ENCODE peak calls at places on chromosome X, in ten cellular contexts. One of them, this sample, is unnamed.

GRCh38 chrX:44431206-44431605 is 87.7 kb upstream of the EFHC2 start:
- DNase-seq in Karpas-422: no peak
- DNase-seq in NCI-H2081: no peak
- DNase-seq in stimulated activated CD8-positive, alpha-beta memory T cell treated with anti-CD3 and anti-CD28 coated beads, Interleukin-12 subunit alpha, Interleukin-12 subunit beta, amount 100 ng/mL, for 1 hour: no peak
- DNase-seq in T-helper 2 cell: no peak
- DNase-seq in NCI-H748 treated with DMSO at 0.1 percent for 48 hours: no peak
- DNase-seq in mesendoderm: no peak
- DNase-seq in dorsolateral prefrontal cortex: no peak
- DNase-seq in activated CD8-positive, alpha-beta memory T cell treated with anti-CD3 and anti-CD28 coated beads for 1 hour: no peak
- DNase-seq in cardiac muscle cell: no peak
- DNase-seq in this sample: no peak

GRCh38 chrX:9180623-9181022 is 146.7 kb upstream of the FAM9B start:
- DNase-seq in Karpas-422: no peak
- DNase-seq in NCI-H748 treated with DMSO at 0.1 percent for 48 hours: no peak
- DNase-seq in stimulated activated CD8-positive, alpha-beta memory T cell treated with anti-CD3 and anti-CD28 coated beads, Interleukin-12 subunit alpha, Interleukin-12 subunit beta, amount 100 ng/mL, for 1 hour: no peak
- DNase-seq in cardiac muscle cell: no peak
- DNase-seq in activated CD8-positive, alpha-beta memory T cell treated with anti-CD3 and anti-CD28 coated beads for 1 hour: no peak
- DNase-seq in T-helper 2 cell: no peak
- DNase-seq in mesendoderm: peak
- DNase-seq in dorsolateral prefrontal cortex: no peak
- DNase-seq in NCI-H2081: no peak
- DNase-seq in this sample: no peak

GRCh38 chrX:109632906-109633504 is 8.0 kb upstream of the KCNE5 start:
- DNase-seq in NCI-H2081: peak
- DNase-seq in activated CD8-positive, alpha-beta memory T cell treated with anti-CD3 and anti-CD28 coated beads for 1 hour: no peak
- DNase-seq in Karpas-422: no peak
- DNase-seq in dorsolateral prefrontal cortex: no peak
- DNase-seq in NCI-H748 treated with DMSO at 0.1 percent for 48 hours: no peak
- DNase-seq in T-helper 2 cell: no peak
- DNase-seq in stimulated activated CD8-positive, alpha-beta memory T cell treated with anti-CD3 and anti-CD28 coated beads, Interleukin-12 subunit alpha, Interleukin-12 subunit beta, amount 100 ng/mL, for 1 hour: no peak
- DNase-seq in cardiac muscle cell: peak
- DNase-seq in mesendoderm: peak
- DNase-seq in this sample: no peak

GRCh38 chrX:52544147-52544840 is 27.4 kb upstream of the XAGE1B start:
- DNase-seq in dorsolateral prefrontal cortex: no peak
- DNase-seq in mesendoderm: no peak
- DNase-seq in cardiac muscle cell: no peak
- DNase-seq in stimulated activated CD8-positive, alpha-beta memory T cell treated with anti-CD3 and anti-CD28 coated beads, Interleukin-12 subunit alpha, Interleukin-12 subunit beta, amount 100 ng/mL, for 1 hour: no peak
- DNase-seq in T-helper 2 cell: no peak
- DNase-seq in Karpas-422: no peak
- DNase-seq in activated CD8-positive, alpha-beta memory T cell treated with anti-CD3 and anti-CD28 coated beads for 1 hour: no peak
- DNase-seq in NCI-H748 treated with DMSO at 0.1 percent for 48 hours: no peak
- DNase-seq in NCI-H2081: no peak
- DNase-seq in this sample: no peak

GRCh38 chrX:154396948-154397887 is 959 bp upstream of the RPL10 start:
- DNase-seq in stimulated activated CD8-positive, alpha-beta memory T cell treated with anti-CD3 and anti-CD28 coated beads, Interleukin-12 subunit alpha, Interleukin-12 subunit beta, amount 100 ng/mL, for 1 hour: no peak
- DNase-seq in dorsolateral prefrontal cortex: peak
- DNase-seq in mesendoderm: peak
- DNase-seq in T-helper 2 cell: peak
- DNase-seq in Karpas-422: peak
- DNase-seq in cardiac muscle cell: peak
- DNase-seq in NCI-H748 treated with DMSO at 0.1 percent for 48 hours: peak
- DNase-seq in NCI-H2081: peak
- DNase-seq in activated CD8-positive, alpha-beta memory T cell treated with anti-CD3 and anti-CD28 coated beads for 1 hour: no peak
- DNase-seq in this sample: no peak

GRCh38 chrX:4708970-4709760 is 995.7 kb upstream of the PRKX start:
- DNase-seq in NCI-H2081: no peak
- DNase-seq in activated CD8-positive, alpha-beta memory T cell treated with anti-CD3 and anti-CD28 coated beads for 1 hour: no peak
- DNase-seq in cardiac muscle cell: no peak
- DNase-seq in NCI-H748 treated with DMSO at 0.1 percent for 48 hours: peak
- DNase-seq in stimulated activated CD8-positive, alpha-beta memory T cell treated with anti-CD3 and anti-CD28 coated beads, Interleukin-12 subunit alpha, Interleukin-12 subunit beta, amount 100 ng/mL, for 1 hour: no peak
- DNase-seq in dorsolateral prefrontal cortex: no peak
- DNase-seq in T-helper 2 cell: no peak
- DNase-seq in Karpas-422: no peak
- DNase-seq in mesendoderm: peak
- DNase-seq in this sample: no peak

GRCh38 chrX:57417827-57418226 is 131.3 kb downstream of the FAAH2 start:
- DNase-seq in T-helper 2 cell: no peak
- DNase-seq in NCI-H2081: no peak
- DNase-seq in stimulated activated CD8-positive, alpha-beta memory T cell treated with anti-CD3 and anti-CD28 coated beads, Interleukin-12 subunit alpha, Interleukin-12 subunit beta, amount 100 ng/mL, for 1 hour: no peak
- DNase-seq in NCI-H748 treated with DMSO at 0.1 percent for 48 hours: no peak
- DNase-seq in dorsolateral prefrontal cortex: no peak
- DNase-seq in mesendoderm: no peak
- DNase-seq in Karpas-422: no peak
- DNase-seq in activated CD8-positive, alpha-beta memory T cell treated with anti-CD3 and anti-CD28 coated beads for 1 hour: no peak
- DNase-seq in cardiac muscle cell: no peak
- DNase-seq in this sample: no peak

GRCh38 chrX:50075630-50076349 is 125.0 kb downstream of the AKAP4 start:
- DNase-seq in NCI-H2081: no peak
- DNase-seq in mesendoderm: no peak
- DNase-seq in NCI-H748 treated with DMSO at 0.1 percent for 48 hours: no peak
- DNase-seq in T-helper 2 cell: no peak
- DNase-seq in stimulated activated CD8-positive, alpha-beta memory T cell treated with anti-CD3 and anti-CD28 coated beads, Interleukin-12 subunit alpha, Interleukin-12 subunit beta, amount 100 ng/mL, for 1 hour: no peak
- DNase-seq in cardiac muscle cell: no peak
- DNase-seq in Karpas-422: no peak
- DNase-seq in dorsolateral prefrontal cortex: no peak
- DNase-seq in activated CD8-positive, alpha-beta memory T cell treated with anti-CD3 and anti-CD28 coated beads for 1 hour: no peak
- DNase-seq in this sample: no peak

GRCh38 chrX:10350991-10351390 is 194.2 kb downstream of the CLCN4 start:
- DNase-seq in NCI-H2081: no peak
- DNase-seq in NCI-H748 treated with DMSO at 0.1 percent for 48 hours: no peak
- DNase-seq in T-helper 2 cell: no peak
- DNase-seq in Karpas-422: no peak
- DNase-seq in dorsolateral prefrontal cortex: no peak
- DNase-seq in cardiac muscle cell: no peak
- DNase-seq in stimulated activated CD8-positive, alpha-beta memory T cell treated with anti-CD3 and anti-CD28 coated beads, Interleukin-12 subunit alpha, Interleukin-12 subunit beta, amount 100 ng/mL, for 1 hour: no peak
- DNase-seq in mesendoderm: no peak
- DNase-seq in activated CD8-positive, alpha-beta memory T cell treated with anti-CD3 and anti-CD28 coated beads for 1 hour: no peak
- DNase-seq in this sample: no peak

GRCh38 chrX:22366166-22366702 is 93.5 kb downstream of the CBLL2 start:
- DNase-seq in activated CD8-positive, alpha-beta memory T cell treated with anti-CD3 and anti-CD28 coated beads for 1 hour: no peak
- DNase-seq in dorsolateral prefrontal cortex: no peak
- DNase-seq in NCI-H748 treated with DMSO at 0.1 percent for 48 hours: no peak
- DNase-seq in NCI-H2081: no peak
- DNase-seq in mesendoderm: no peak
- DNase-seq in T-helper 2 cell: no peak
- DNase-seq in cardiac muscle cell: no peak
- DNase-seq in Karpas-422: no peak
- DNase-seq in stimulated activated CD8-positive, alpha-beta memory T cell treated with anti-CD3 and anti-CD28 coated beads, Interleukin-12 subunit alpha, Interleukin-12 subunit beta, amount 100 ng/mL, for 1 hour: no peak
- DNase-seq in this sample: no peak

GRCh38 chrX:133812382-133812781 is 173.0 kb downstream of the GPC3 start:
- DNase-seq in Karpas-422: no peak
- DNase-seq in T-helper 2 cell: no peak
- DNase-seq in NCI-H748 treated with DMSO at 0.1 percent for 48 hours: no peak
- DNase-seq in stimulated activated CD8-positive, alpha-beta memory T cell treated with anti-CD3 and anti-CD28 coated beads, Interleukin-12 subunit alpha, Interleukin-12 subunit beta, amount 100 ng/mL, for 1 hour: no peak
- DNase-seq in activated CD8-positive, alpha-beta memory T cell treated with anti-CD3 and anti-CD28 coated beads for 1 hour: no peak
- DNase-seq in NCI-H2081: no peak
- DNase-seq in mesendoderm: no peak
- DNase-seq in cardiac muscle cell: peak
- DNase-seq in dorsolateral prefrontal cortex: no peak
- DNase-seq in this sample: no peak

GRCh38 chrX:48025561-48025960 is 18.8 kb downstream of the SPACA5 start:
- DNase-seq in stimulated activated CD8-positive, alpha-beta memory T cell treated with anti-CD3 and anti-CD28 coated beads, Interleukin-12 subunit alpha, Interleukin-12 subunit beta, amount 100 ng/mL, for 1 hour: no peak
- DNase-seq in activated CD8-positive, alpha-beta memory T cell treated with anti-CD3 and anti-CD28 coated beads for 1 hour: no peak
- DNase-seq in cardiac muscle cell: peak
- DNase-seq in dorsolateral prefrontal cortex: no peak
- DNase-seq in T-helper 2 cell: no peak
- DNase-seq in NCI-H2081: peak
- DNase-seq in NCI-H748 treated with DMSO at 0.1 percent for 48 hours: peak
- DNase-seq in mesendoderm: peak
- DNase-seq in Karpas-422: peak
- DNase-seq in this sample: peak

GRCh38 chrX:776529-777230 is 146.1 kb downstream of the SHOX start:
- DNase-seq in NCI-H748 treated with DMSO at 0.1 percent for 48 hours: no peak
- DNase-seq in cardiac muscle cell: no peak
- DNase-seq in T-helper 2 cell: no peak
- DNase-seq in mesendoderm: no peak
- DNase-seq in stimulated activated CD8-positive, alpha-beta memory T cell treated with anti-CD3 and anti-CD28 coated beads, Interleukin-12 subunit alpha, Interleukin-12 subunit beta, amount 100 ng/mL, for 1 hour: no peak
- DNase-seq in dorsolateral prefrontal cortex: no peak
- DNase-seq in Karpas-422: no peak
- DNase-seq in activated CD8-positive, alpha-beta memory T cell treated with anti-CD3 and anti-CD28 coated beads for 1 hour: no peak
- DNase-seq in NCI-H2081: no peak
- DNase-seq in this sample: no peak

GRCh38 chrX:144601010-144601409 is 646.3 kb upstream of the SPANXN1 start:
- DNase-seq in NCI-H748 treated with DMSO at 0.1 percent for 48 hours: no peak
- DNase-seq in NCI-H2081: no peak
- DNase-seq in Karpas-422: no peak
- DNase-seq in activated CD8-positive, alpha-beta memory T cell treated with anti-CD3 and anti-CD28 coated beads for 1 hour: no peak
- DNase-seq in dorsolateral prefrontal cortex: no peak
- DNase-seq in T-helper 2 cell: no peak
- DNase-seq in cardiac muscle cell: no peak
- DNase-seq in mesendoderm: no peak
- DNase-seq in stimulated activated CD8-positive, alpha-beta memory T cell treated with anti-CD3 and anti-CD28 coated beads, Interleukin-12 subunit alpha, Interleukin-12 subunit beta, amount 100 ng/mL, for 1 hour: no peak
- DNase-seq in this sample: no peak

GRCh38 chrX:40055495-40055894 is 42.3 kb downstream of the BCOR start:
- DNase-seq in cardiac muscle cell: no peak
- DNase-seq in mesendoderm: no peak
- DNase-seq in Karpas-422: no peak
- DNase-seq in NCI-H2081: no peak
- DNase-seq in dorsolateral prefrontal cortex: no peak
- DNase-seq in T-helper 2 cell: no peak
- DNase-seq in activated CD8-positive, alpha-beta memory T cell treated with anti-CD3 and anti-CD28 coated beads for 1 hour: no peak
- DNase-seq in stimulated activated CD8-positive, alpha-beta memory T cell treated with anti-CD3 and anti-CD28 coated beads, Interleukin-12 subunit alpha, Interleukin-12 subunit beta, amount 100 ng/mL, for 1 hour: no peak
- DNase-seq in NCI-H748 treated with DMSO at 0.1 percent for 48 hours: no peak
- DNase-seq in this sample: no peak

GRCh38 chrX:153245288-153245731 is 66.2 kb downstream of the MAGEA1 start:
- DNase-seq in T-helper 2 cell: no peak
- DNase-seq in stimulated activated CD8-positive, alpha-beta memory T cell treated with anti-CD3 and anti-CD28 coated beads, Interleukin-12 subunit alpha, Interleukin-12 subunit beta, amount 100 ng/mL, for 1 hour: no peak
- DNase-seq in Karpas-422: no peak
- DNase-seq in activated CD8-positive, alpha-beta memory T cell treated with anti-CD3 and anti-CD28 coated beads for 1 hour: no peak
- DNase-seq in mesendoderm: peak
- DNase-seq in NCI-H2081: no peak
- DNase-seq in cardiac muscle cell: peak
- DNase-seq in dorsolateral prefrontal cortex: no peak
- DNase-seq in NCI-H748 treated with DMSO at 0.1 percent for 48 hours: peak
- DNase-seq in this sample: no peak

GRCh38 chrX:118566359-118566758 is 70.7 kb downstream of the DOCK11 start:
- DNase-seq in dorsolateral prefrontal cortex: no peak
- DNase-seq in NCI-H748 treated with DMSO at 0.1 percent for 48 hours: no peak
- DNase-seq in activated CD8-positive, alpha-beta memory T cell treated with anti-CD3 and anti-CD28 coated beads for 1 hour: no peak
- DNase-seq in T-helper 2 cell: no peak
- DNase-seq in Karpas-422: no peak
- DNase-seq in NCI-H2081: no peak
- DNase-seq in cardiac muscle cell: no peak
- DNase-seq in stimulated activated CD8-positive, alpha-beta memory T cell treated with anti-CD3 and anti-CD28 coated beads, Interleukin-12 subunit alpha, Interleukin-12 subunit beta, amount 100 ng/mL, for 1 hour: no peak
- DNase-seq in mesendoderm: no peak
- DNase-seq in this sample: no peak

GRCh38 chrX:104750146-104750699 is 184.2 kb downstream of the IL1RAPL2 start:
- DNase-seq in activated CD8-positive, alpha-beta memory T cell treated with anti-CD3 and anti-CD28 coated beads for 1 hour: no peak
- DNase-seq in Karpas-422: no peak
- DNase-seq in dorsolateral prefrontal cortex: no peak
- DNase-seq in NCI-H2081: no peak
- DNase-seq in NCI-H748 treated with DMSO at 0.1 percent for 48 hours: no peak
- DNase-seq in cardiac muscle cell: peak
- DNase-seq in mesendoderm: no peak
- DNase-seq in T-helper 2 cell: no peak
- DNase-seq in stimulated activated CD8-positive, alpha-beta memory T cell treated with anti-CD3 and anti-CD28 coated beads, Interleukin-12 subunit alpha, Interleukin-12 subunit beta, amount 100 ng/mL, for 1 hour: no peak
- DNase-seq in this sample: no peak

GRCh38 chrX:38577738-38578137 is 16.4 kb downstream of the TSPAN7 start:
- DNase-seq in activated CD8-positive, alpha-beta memory T cell treated with anti-CD3 and anti-CD28 coated beads for 1 hour: no peak
- DNase-seq in T-helper 2 cell: no peak
- DNase-seq in NCI-H748 treated with DMSO at 0.1 percent for 48 hours: no peak
- DNase-seq in cardiac muscle cell: no peak
- DNase-seq in mesendoderm: no peak
- DNase-seq in stimulated activated CD8-positive, alpha-beta memory T cell treated with anti-CD3 and anti-CD28 coated beads, Interleukin-12 subunit alpha, Interleukin-12 subunit beta, amount 100 ng/mL, for 1 hour: no peak
- DNase-seq in Karpas-422: no peak
- DNase-seq in dorsolateral prefrontal cortex: no peak
- DNase-seq in NCI-H2081: no peak
- DNase-seq in this sample: no peak

GRCh38 chrX:2719774-2720447 is 28.8 kb downstream of the CD99 start:
- DNase-seq in NCI-H748 treated with DMSO at 0.1 percent for 48 hours: no peak
- DNase-seq in T-helper 2 cell: no peak
- DNase-seq in stimulated activated CD8-positive, alpha-beta memory T cell treated with anti-CD3 and anti-CD28 coated beads, Interleukin-12 subunit alpha, Interleukin-12 subunit beta, amount 100 ng/mL, for 1 hour: no peak
- DNase-seq in mesendoderm: no peak
- DNase-seq in dorsolateral prefrontal cortex: no peak
- DNase-seq in activated CD8-positive, alpha-beta memory T cell treated with anti-CD3 and anti-CD28 coated beads for 1 hour: no peak
- DNase-seq in cardiac muscle cell: no peak
- DNase-seq in Karpas-422: no peak
- DNase-seq in NCI-H2081: no peak
- DNase-seq in this sample: no peak

GRCh38 chrX:148905376-148905775 is 405.0 kb downstream of the AFF2 start:
- DNase-seq in T-helper 2 cell: no peak
- DNase-seq in stimulated activated CD8-positive, alpha-beta memory T cell treated with anti-CD3 and anti-CD28 coated beads, Interleukin-12 subunit alpha, Interleukin-12 subunit beta, amount 100 ng/mL, for 1 hour: no peak
- DNase-seq in dorsolateral prefrontal cortex: no peak
- DNase-seq in NCI-H748 treated with DMSO at 0.1 percent for 48 hours: no peak
- DNase-seq in activated CD8-positive, alpha-beta memory T cell treated with anti-CD3 and anti-CD28 coated beads for 1 hour: no peak
- DNase-seq in cardiac muscle cell: no peak
- DNase-seq in mesendoderm: peak
- DNase-seq in Karpas-422: no peak
- DNase-seq in NCI-H2081: no peak
- DNase-seq in this sample: no peak

GRCh38 chrX:118199997-118200396 is 83.4 kb upstream of the KLHL13 start:
- DNase-seq in dorsolateral prefrontal cortex: no peak
- DNase-seq in T-helper 2 cell: no peak
- DNase-seq in Karpas-422: no peak
- DNase-seq in stimulated activated CD8-positive, alpha-beta memory T cell treated with anti-CD3 and anti-CD28 coated beads, Interleukin-12 subunit alpha, Interleukin-12 subunit beta, amount 100 ng/mL, for 1 hour: no peak
- DNase-seq in cardiac muscle cell: peak
- DNase-seq in activated CD8-positive, alpha-beta memory T cell treated with anti-CD3 and anti-CD28 coated beads for 1 hour: no peak
- DNase-seq in NCI-H2081: no peak
- DNase-seq in NCI-H748 treated with DMSO at 0.1 percent for 48 hours: no peak
- DNase-seq in mesendoderm: no peak
- DNase-seq in this sample: no peak

GRCh38 chrX:136318166-136318565 is 17.4 kb downstream of the ADGRG4 start:
- DNase-seq in Karpas-422: no peak
- DNase-seq in mesendoderm: no peak
- DNase-seq in T-helper 2 cell: no peak
- DNase-seq in cardiac muscle cell: no peak
- DNase-seq in dorsolateral prefrontal cortex: no peak
- DNase-seq in stimulated activated CD8-positive, alpha-beta memory T cell treated with anti-CD3 and anti-CD28 coated beads, Interleukin-12 subunit alpha, Interleukin-12 subunit beta, amount 100 ng/mL, for 1 hour: no peak
- DNase-seq in NCI-H2081: no peak
- DNase-seq in NCI-H748 treated with DMSO at 0.1 percent for 48 hours: no peak
- DNase-seq in activated CD8-positive, alpha-beta memory T cell treated with anti-CD3 and anti-CD28 coated beads for 1 hour: no peak
- DNase-seq in this sample: no peak

GRCh38 chrX:40012039-40012799 is 85.5 kb downstream of the BCOR start:
- DNase-seq in stimulated activated CD8-positive, alpha-beta memory T cell treated with anti-CD3 and anti-CD28 coated beads, Interleukin-12 subunit alpha, Interleukin-12 subunit beta, amount 100 ng/mL, for 1 hour: no peak
- DNase-seq in dorsolateral prefrontal cortex: no peak
- DNase-seq in Karpas-422: no peak
- DNase-seq in T-helper 2 cell: no peak
- DNase-seq in NCI-H2081: peak
- DNase-seq in NCI-H748 treated with DMSO at 0.1 percent for 48 hours: peak
- DNase-seq in activated CD8-positive, alpha-beta memory T cell treated with anti-CD3 and anti-CD28 coated beads for 1 hour: no peak
- DNase-seq in cardiac muscle cell: no peak
- DNase-seq in mesendoderm: no peak
- DNase-seq in this sample: no peak

GRCh38 chrX:54891573-54891972 is 29.1 kb upstream of the TRO start:
- DNase-seq in Karpas-422: peak
- DNase-seq in activated CD8-positive, alpha-beta memory T cell treated with anti-CD3 and anti-CD28 coated beads for 1 hour: no peak
- DNase-seq in stimulated activated CD8-positive, alpha-beta memory T cell treated with anti-CD3 and anti-CD28 coated beads, Interleukin-12 subunit alpha, Interleukin-12 subunit beta, amount 100 ng/mL, for 1 hour: peak
- DNase-seq in dorsolateral prefrontal cortex: no peak
- DNase-seq in mesendoderm: peak
- DNase-seq in cardiac muscle cell: peak
- DNase-seq in T-helper 2 cell: peak
- DNase-seq in NCI-H2081: peak
- DNase-seq in NCI-H748 treated with DMSO at 0.1 percent for 48 hours: peak
- DNase-seq in this sample: no peak

GRCh38 chrX:148416142-148416541 is 84.3 kb upstream of the AFF2 start:
- DNase-seq in NCI-H2081: no peak
- DNase-seq in stimulated activated CD8-positive, alpha-beta memory T cell treated with anti-CD3 and anti-CD28 coated beads, Interleukin-12 subunit alpha, Interleukin-12 subunit beta, amount 100 ng/mL, for 1 hour: no peak
- DNase-seq in mesendoderm: no peak
- DNase-seq in dorsolateral prefrontal cortex: no peak
- DNase-seq in Karpas-422: peak
- DNase-seq in cardiac muscle cell: no peak
- DNase-seq in NCI-H748 treated with DMSO at 0.1 percent for 48 hours: no peak
- DNase-seq in activated CD8-positive, alpha-beta memory T cell treated with anti-CD3 and anti-CD28 coated beads for 1 hour: no peak
- DNase-seq in T-helper 2 cell: no peak
- DNase-seq in this sample: no peak

GRCh38 chrX:17798921-17799320 is 61.6 kb downstream of the SCML1 start:
- DNase-seq in stimulated activated CD8-positive, alpha-beta memory T cell treated with anti-CD3 and anti-CD28 coated beads, Interleukin-12 subunit alpha, Interleukin-12 subunit beta, amount 100 ng/mL, for 1 hour: no peak
- DNase-seq in NCI-H748 treated with DMSO at 0.1 percent for 48 hours: no peak
- DNase-seq in T-helper 2 cell: no peak
- DNase-seq in Karpas-422: no peak
- DNase-seq in activated CD8-positive, alpha-beta memory T cell treated with anti-CD3 and anti-CD28 coated beads for 1 hour: no peak
- DNase-seq in mesendoderm: no peak
- DNase-seq in NCI-H2081: no peak
- DNase-seq in dorsolateral prefrontal cortex: no peak
- DNase-seq in cardiac muscle cell: no peak
- DNase-seq in this sample: no peak

GRCh38 chrX:65596270-65596669 is 61.7 kb upstream of the LAS1L start:
- DNase-seq in stimulated activated CD8-positive, alpha-beta memory T cell treated with anti-CD3 and anti-CD28 coated beads, Interleukin-12 subunit alpha, Interleukin-12 subunit beta, amount 100 ng/mL, for 1 hour: peak
- DNase-seq in dorsolateral prefrontal cortex: no peak
- DNase-seq in NCI-H2081: no peak
- DNase-seq in activated CD8-positive, alpha-beta memory T cell treated with anti-CD3 and anti-CD28 coated beads for 1 hour: no peak
- DNase-seq in T-helper 2 cell: peak
- DNase-seq in Karpas-422: no peak
- DNase-seq in mesendoderm: peak
- DNase-seq in cardiac muscle cell: no peak
- DNase-seq in NCI-H748 treated with DMSO at 0.1 percent for 48 hours: no peak
- DNase-seq in this sample: no peak

This sample was measured in AG04450.